ENCODE peak calls at places on chromosomes 16 and 17, in five cellular contexts. R is GM04504; H is astrocyte of the hippocampus; V is stimulated activated naive B cell treated with anti-CD40 and anti-IgM and Interleukin-4, amounts not matched to agents 10 μg/mL and 1 μg/mL and 100 μg/mL, for 72 hours; X is left cardiac atrium. S is an unnamed sample.

GRCh38 chr16:78684040-78684611 is 584.7 kb downstream of the WWOX start:
- DNase-seq in R (peak), H (peak), V (no peak), X (peak), S (peak)

GRCh38 chr17:12789976-12790805 is 893 bp downstream of the ARHGAP44 start:
- DNase-seq in R (no peak), H (peak), V (no peak), X (no peak), S (peak)

GRCh38 chr16:67294927-67295326 is 15.6 kb downstream of the PLEKHG4 start:
- DNase-seq in R (peak), H (no peak), V (no peak), X (no peak), S (no peak)

GRCh38 chr17:50206604-50207293 is 5.3 kb upstream of the COL1A1 start:
- DNase-seq in R (no peak), H (peak), V (no peak), X (peak), S (no peak)

GRCh38 chr17:42980274-42980765 is at the start of gene RUNDC1:
- DNase-seq in R (peak), H (peak), V (peak), X (peak), S (peak)

GRCh38 chr16:29903579-29903978 is 3.3 kb downstream of the ASPHD1 start:
- DNase-seq in R (no peak), H (no peak), V (no peak), X (no peak), S (no peak)

GRCh38 chr16:138049-138417 is 440 bp downstream of the NPRL3 start:
- DNase-seq in R (no peak), H (peak), V (peak), X (no peak), S (no peak)

GRCh38 chr17:3659541-3660111 is 8.8 kb downstream of the TAX1BP3 start:
- DNase-seq in R (peak), H (peak), V (no peak), X (peak), S (peak)

GRCh38 chr17:43171761-43172487 is 910 bp downstream of the NBR1 start:
- DNase-seq in R (peak), H (peak), V (peak), X (peak), S (peak)

S was measured in bronchial epithelial cell.